ENCODE peak calls at places on chromosomes 6 and 20, in four cellular contexts. One of them, this sample, is unnamed.

GRCh38 chr6:165762876-165763275 is 99.8 kb upstream of the PDE10A start:
- DNase-seq in ovary: no peak
- DNase-seq in naive thymus-derived CD4-positive, alpha-beta T cell: no peak
- DNase-seq in sigmoid colon: no peak
- DNase-seq in this sample: no peak

GRCh38 chr6:119129968-119130484 is 51.6 kb upstream of the FAM184A start:
- DNase-seq in ovary: no peak
- DNase-seq in naive thymus-derived CD4-positive, alpha-beta T cell: no peak
- DNase-seq in sigmoid colon: no peak
- DNase-seq in this sample: no peak

GRCh38 chr6:126198581-126198980 is 141.3 kb upstream of the CENPW start:
- DNase-seq in ovary: no peak
- DNase-seq in naive thymus-derived CD4-positive, alpha-beta T cell: no peak
- DNase-seq in sigmoid colon: no peak
- DNase-seq in this sample: no peak

GRCh38 chr20:6704132-6704861 is 63.2 kb upstream of the BMP2 start:
- DNase-seq in ovary: no peak
- DNase-seq in naive thymus-derived CD4-positive, alpha-beta T cell: no peak
- DNase-seq in sigmoid colon: no peak
- DNase-seq in this sample: no peak

GRCh38 chr20:61436674-61437279 is 184.7 kb downstream of the CDH4 start:
- DNase-seq in ovary: no peak
- DNase-seq in naive thymus-derived CD4-positive, alpha-beta T cell: no peak
- DNase-seq in sigmoid colon: no peak
- DNase-seq in this sample: no peak

GRCh38 chr6:152226119-152226518 is 411.0 kb downstream of the SYNE1 start:
- DNase-seq in ovary: no peak
- DNase-seq in naive thymus-derived CD4-positive, alpha-beta T cell: no peak
- DNase-seq in sigmoid colon: no peak
- DNase-seq in this sample: no peak

GRCh38 chr6:157533397-157533814 is 152.4 kb downstream of the ZDHHC14 start:
- DNase-seq in ovary: no peak
- DNase-seq in naive thymus-derived CD4-positive, alpha-beta T cell: no peak
- DNase-seq in sigmoid colon: no peak
- DNase-seq in this sample: no peak

GRCh38 chr6:13380761-13381160 is 52.4 kb upstream of the TBC1D7 start:
- DNase-seq in ovary: no peak
- DNase-seq in naive thymus-derived CD4-positive, alpha-beta T cell: no peak
- DNase-seq in sigmoid colon: no peak
- DNase-seq in this sample: no peak

GRCh38 chr6:145139451-145139850 is 595.9 kb downstream of the EPM2A start:
- DNase-seq in ovary: no peak
- DNase-seq in naive thymus-derived CD4-positive, alpha-beta T cell: no peak
- DNase-seq in sigmoid colon: no peak
- DNase-seq in this sample: no peak

GRCh38 chr20:41204304-41205265 is 67.2 kb downstream of the PLCG1 start:
- DNase-seq in ovary: no peak
- DNase-seq in naive thymus-derived CD4-positive, alpha-beta T cell: no peak
- DNase-seq in sigmoid colon: no peak
- DNase-seq in this sample: no peak

GRCh38 chr20:21607971-21608735 is 94.3 kb upstream of the NKX2-2 start:
- DNase-seq in ovary: peak; percentile 15
- DNase-seq in naive thymus-derived CD4-positive, alpha-beta T cell: no peak
- DNase-seq in sigmoid colon: peak; percentile 68
- DNase-seq in this sample: no peak

GRCh38 chr6:74289881-74290280 is 593.9 kb downstream of the CD109 start:
- DNase-seq in ovary: no peak
- DNase-seq in naive thymus-derived CD4-positive, alpha-beta T cell: no peak
- DNase-seq in sigmoid colon: no peak
- DNase-seq in this sample: no peak

GRCh38 chr6:153852481-153852880 is 186.6 kb upstream of the OPRM1 start:
- DNase-seq in ovary: no peak
- DNase-seq in naive thymus-derived CD4-positive, alpha-beta T cell: no peak
- DNase-seq in sigmoid colon: no peak
- DNase-seq in this sample: no peak

GRCh38 chr6:137973201-137973600 is 106.1 kb downstream of the TNFAIP3 start:
- DNase-seq in ovary: no peak
- DNase-seq in naive thymus-derived CD4-positive, alpha-beta T cell: no peak
- DNase-seq in sigmoid colon: no peak
- DNase-seq in this sample: no peak

GRCh38 chr6:105568121-105568520 is 165.2 kb upstream of the PREP start:
- DNase-seq in ovary: no peak
- DNase-seq in naive thymus-derived CD4-positive, alpha-beta T cell: no peak
- DNase-seq in sigmoid colon: no peak
- DNase-seq in this sample: no peak

GRCh38 chr6:152942319-152942869 is 40.4 kb downstream of the FBXO5 start:
- DNase-seq in ovary: no peak
- DNase-seq in naive thymus-derived CD4-positive, alpha-beta T cell: no peak
- DNase-seq in sigmoid colon: no peak
- DNase-seq in this sample: no peak

GRCh38 chr6:132967871-132968270 is 153.5 kb downstream of the RPS12 start:
- DNase-seq in ovary: no peak
- DNase-seq in naive thymus-derived CD4-positive, alpha-beta T cell: no peak
- DNase-seq in sigmoid colon: no peak
- DNase-seq in this sample: no peak

GRCh38 chr6:43950731-43951062 is 176.6 kb downstream of the MRPL14 start:
- DNase-seq in ovary: no peak
- DNase-seq in naive thymus-derived CD4-positive, alpha-beta T cell: no peak
- DNase-seq in sigmoid colon: peak; percentile 26
- DNase-seq in this sample: no peak
- H3K4me1 ChIP-seq in ovary: peaks cover 5% of the 10 kb centered on the region
- H3K4me1 ChIP-seq in naive thymus-derived CD4-positive, alpha-beta T cell: no peaks in the 10 kb centered on the region
- H3K4me1 ChIP-seq in sigmoid colon: no peaks in the 10 kb centered on the region
- H3K4me1 ChIP-seq in this sample: no peaks in the 10 kb centered on the region

GRCh38 chr6:113630365-113630737 is 226.8 kb upstream of the MARCKS start:
- DNase-seq in ovary: no peak
- DNase-seq in naive thymus-derived CD4-positive, alpha-beta T cell: no peak
- DNase-seq in sigmoid colon: no peak
- DNase-seq in this sample: no peak
- H3K4me1 ChIP-seq in ovary: peaks cover 2% of the 10 kb centered on the region
- H3K4me1 ChIP-seq in naive thymus-derived CD4-positive, alpha-beta T cell: no peaks in the 10 kb centered on the region
- H3K4me1 ChIP-seq in sigmoid colon: peaks cover 42% of the 10 kb centered on the region
- H3K4me1 ChIP-seq in this sample: peaks cover 1% of the 10 kb centered on the region

DNA sequence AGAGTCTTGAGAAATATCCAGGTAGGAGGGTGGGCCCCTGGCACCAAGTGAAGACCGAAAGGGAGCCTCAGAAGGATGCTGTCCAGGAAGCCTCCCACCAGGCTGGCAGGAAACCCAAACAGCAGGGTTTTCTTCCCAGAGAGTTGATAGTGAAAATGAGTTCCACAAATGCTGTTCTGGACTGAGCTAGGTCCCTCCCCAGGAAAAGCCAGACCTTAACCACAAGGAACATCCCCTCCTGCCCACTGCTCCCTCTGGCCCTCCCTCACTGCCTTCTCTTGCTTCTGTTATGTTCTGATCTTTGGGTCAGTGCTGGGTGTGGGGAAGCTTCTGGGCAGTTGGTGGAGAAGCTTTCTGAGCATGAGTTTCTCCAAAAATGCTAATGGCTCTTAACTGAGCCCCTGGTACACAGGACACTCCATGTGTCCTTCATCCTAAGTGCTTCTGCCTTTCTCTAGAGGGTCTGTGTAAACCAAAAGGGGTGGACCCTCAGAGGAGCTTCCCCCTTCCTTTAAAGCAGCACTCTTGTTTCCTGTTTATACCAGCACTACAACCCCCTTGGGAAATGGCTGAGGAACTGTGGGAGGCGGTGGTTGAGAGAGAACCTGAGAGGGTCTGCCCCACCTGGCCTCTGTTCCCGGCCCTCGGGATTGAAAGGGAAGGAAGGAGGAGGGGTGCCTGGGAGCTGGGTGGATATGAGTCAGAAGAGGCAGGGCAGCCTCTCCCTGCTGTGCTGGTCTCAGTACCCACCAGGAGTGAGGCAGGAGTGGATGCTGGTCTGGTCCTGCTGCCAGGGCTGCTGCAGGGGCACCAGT is 42.0 kb downstream of the CDS2 start:
- DNase-seq in ovary: no peak
- DNase-seq in naive thymus-derived CD4-positive, alpha-beta T cell: no peak
- DNase-seq in sigmoid colon: no peak
- DNase-seq in this sample: peak; percentile 76
- H3K4me1 ChIP-seq in ovary: peaks cover 12% of the 10 kb centered on the region
- H3K4me1 ChIP-seq in naive thymus-derived CD4-positive, alpha-beta T cell: peaks cover 21% of the 10 kb centered on the region
- H3K4me1 ChIP-seq in sigmoid colon: peaks cover 58% of the 10 kb centered on the region
- H3K4me1 ChIP-seq in this sample: peaks cover 4% of the 10 kb centered on the region

DNA sequence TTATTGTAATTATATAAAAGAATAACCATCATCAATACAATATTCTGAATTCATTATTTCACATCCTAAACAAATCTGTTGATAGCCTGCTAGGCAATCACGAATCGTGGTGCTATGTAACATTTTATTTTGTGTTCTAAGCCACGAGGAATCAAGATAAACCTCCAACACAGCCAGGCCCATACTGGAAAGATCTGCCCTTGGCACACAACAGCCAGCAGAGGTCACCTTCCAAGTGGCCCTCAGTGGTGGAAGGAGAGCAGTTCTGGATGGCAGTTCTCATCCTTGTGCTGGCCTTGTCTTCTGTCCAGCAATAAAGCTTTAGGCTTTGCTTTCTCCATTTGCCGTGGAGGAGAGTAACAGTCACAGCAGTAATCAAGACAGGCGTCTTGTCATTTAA is 13.2 kb downstream of the ZNF831 start:
- DNase-seq in ovary: no peak
- DNase-seq in naive thymus-derived CD4-positive, alpha-beta T cell: no peak
- DNase-seq in sigmoid colon: no peak
- DNase-seq in this sample: no peak
- H3K4me1 ChIP-seq in ovary: no peaks in the 10 kb centered on the region
- H3K4me1 ChIP-seq in naive thymus-derived CD4-positive, alpha-beta T cell: peaks cover 64% of the 10 kb centered on the region
- H3K4me1 ChIP-seq in sigmoid colon: no peaks in the 10 kb centered on the region
- H3K4me1 ChIP-seq in this sample: no peaks in the 10 kb centered on the region

GRCh38 chr6:108578595-108579038 is 17.9 kb downstream of the FOXO3 start:
- DNase-seq in ovary: no peak
- DNase-seq in naive thymus-derived CD4-positive, alpha-beta T cell: no peak
- DNase-seq in sigmoid colon: no peak
- DNase-seq in this sample: no peak
- H3K4me1 ChIP-seq in ovary: peaks cover 42% of the 10 kb centered on the region
- H3K4me1 ChIP-seq in naive thymus-derived CD4-positive, alpha-beta T cell: peaks cover 38% of the 10 kb centered on the region
- H3K4me1 ChIP-seq in sigmoid colon: peaks cover 98% of the 10 kb centered on the region
- H3K4me1 ChIP-seq in this sample: peaks cover 16% of the 10 kb centered on the region

GRCh38 chr6:43871284-43871683 is 101.3 kb downstream of the VEGFA start:
- DNase-seq in ovary: no peak
- DNase-seq in naive thymus-derived CD4-positive, alpha-beta T cell: no peak
- DNase-seq in sigmoid colon: no peak
- DNase-seq in this sample: no peak
- H3K4me1 ChIP-seq in ovary: no peaks in the 10 kb centered on the region
- H3K4me1 ChIP-seq in naive thymus-derived CD4-positive, alpha-beta T cell: no peaks in the 10 kb centered on the region
- H3K4me1 ChIP-seq in sigmoid colon: no peaks in the 10 kb centered on the region
- H3K4me1 ChIP-seq in this sample: no peaks in the 10 kb centered on the region

GRCh38 chr6:108175592-108176279 is 9.9 kb downstream of the NR2E1 start:
- DNase-seq in ovary: no peak
- DNase-seq in naive thymus-derived CD4-positive, alpha-beta T cell: no peak
- DNase-seq in sigmoid colon: no peak
- DNase-seq in this sample: no peak
- H3K4me1 ChIP-seq in ovary: peaks cover 2% of the 10 kb centered on the region
- H3K4me1 ChIP-seq in naive thymus-derived CD4-positive, alpha-beta T cell: peaks cover 11% of the 10 kb centered on the region
- H3K4me1 ChIP-seq in sigmoid colon: peaks cover 17% of the 10 kb centered on the region
- H3K4me1 ChIP-seq in this sample: no peaks in the 10 kb centered on the region

GRCh38 chr6:32932132-32932868 is 8.5 kb downstream of the HLA-DMB start:
- DNase-seq in ovary: no peak
- DNase-seq in naive thymus-derived CD4-positive, alpha-beta T cell: no peak
- DNase-seq in sigmoid colon: no peak
- DNase-seq in this sample: no peak

GRCh38 chr6:32936247-32937152 is 4.3 kb downstream of the HLA-DMB start:
- DNase-seq in ovary: no peak
- DNase-seq in naive thymus-derived CD4-positive, alpha-beta T cell: no peak
- DNase-seq in sigmoid colon: no peak
- DNase-seq in this sample: no peak

GRCh38 chr6:32931211-32931610 is 9.6 kb downstream of the HLA-DMB start:
- DNase-seq in ovary: no peak
- DNase-seq in naive thymus-derived CD4-positive, alpha-beta T cell: no peak
- DNase-seq in sigmoid colon: no peak
- DNase-seq in this sample: no peak

GRCh38 chr6:32935551-32936246 is 5.1 kb downstream of the HLA-DMB start:
- DNase-seq in ovary: no peak
- DNase-seq in naive thymus-derived CD4-positive, alpha-beta T cell: no peak
- DNase-seq in sigmoid colon: no peak
- DNase-seq in this sample: no peak

GRCh38 chr6:32933661-32934085 is 7.2 kb downstream of the HLA-DMB start:
- DNase-seq in ovary: peak; percentile 73
- DNase-seq in naive thymus-derived CD4-positive, alpha-beta T cell: peak; percentile 47
- DNase-seq in sigmoid colon: peak; percentile 87
- DNase-seq in this sample: peak; percentile 91
- H3K4me1 ChIP-seq in ovary: no peaks in the 10 kb centered on the region
- H3K4me1 ChIP-seq in naive thymus-derived CD4-positive, alpha-beta T cell: no peaks in the 10 kb centered on the region
- H3K4me1 ChIP-seq in sigmoid colon: no peaks in the 10 kb centered on the region
- H3K4me1 ChIP-seq in this sample: no peaks in the 10 kb centered on the region